ENCODE peak calls at places on chromosomes 16 and 17, in seven cellular contexts. One of them, this sample, is unnamed.
A peak's percentile ranks its signal among the peaks of the same experiment; 100 is the strongest.

GRCh38 chr16:88387941-88388627 is 5.3 kb downstream of the ZNF469 start:
- DNase-seq in stimulated activated CD8-positive, alpha-beta memory T cell treated with anti-CD3 and anti-CD28 coated beads, Interleukin-15, amount 100 ng/mL, for 1 hour: no peak
- DNase-seq in activated B cell treated with CpG ODN at 0.5 μM for 24 hours: no peak
- DNase-seq in HEK293T: no peak
- DNase-seq in GM12865: no peak
- DNase-seq in EL: peak; percentile 22
- DNase-seq in left colon: peak; percentile 84
- DNase-seq in this sample: no peak

GRCh38 chr16:84284168-84284722 is 10.4 kb upstream of the WFDC1 start:
- DNase-seq in stimulated activated CD8-positive, alpha-beta memory T cell treated with anti-CD3 and anti-CD28 coated beads, Interleukin-15, amount 100 ng/mL, for 1 hour: no peak
- DNase-seq in activated B cell treated with CpG ODN at 0.5 μM for 24 hours: no peak
- DNase-seq in HEK293T: no peak
- DNase-seq in GM12865: no peak
- DNase-seq in EL: peak; percentile 12
- DNase-seq in left colon: peak; percentile 68
- DNase-seq in this sample: no peak

GRCh38 chr17:20187049-20187448 is 177.9 kb downstream of the SPECC1 start:
- DNase-seq in stimulated activated CD8-positive, alpha-beta memory T cell treated with anti-CD3 and anti-CD28 coated beads, Interleukin-15, amount 100 ng/mL, for 1 hour: no peak
- DNase-seq in activated B cell treated with CpG ODN at 0.5 μM for 24 hours: no peak
- DNase-seq in HEK293T: no peak
- DNase-seq in GM12865: no peak
- DNase-seq in EL: peak; percentile 34
- DNase-seq in left colon: no peak
- DNase-seq in this sample: no peak

GRCh38 chr17:55411463-55411855 is 10.2 kb downstream of the MMD start:
- DNase-seq in stimulated activated CD8-positive, alpha-beta memory T cell treated with anti-CD3 and anti-CD28 coated beads, Interleukin-15, amount 100 ng/mL, for 1 hour: no peak
- DNase-seq in activated B cell treated with CpG ODN at 0.5 μM for 24 hours: no peak
- DNase-seq in HEK293T: no peak
- DNase-seq in GM12865: no peak
- DNase-seq in EL: no peak
- DNase-seq in left colon: no peak
- DNase-seq in this sample: no peak

GRCh38 chr16:27431773-27432599 is 30.0 kb downstream of the IL21R start:
- DNase-seq in stimulated activated CD8-positive, alpha-beta memory T cell treated with anti-CD3 and anti-CD28 coated beads, Interleukin-15, amount 100 ng/mL, for 1 hour: no peak
- DNase-seq in activated B cell treated with CpG ODN at 0.5 μM for 24 hours: peak; percentile 16
- DNase-seq in HEK293T: peak; percentile 5
- DNase-seq in GM12865: peak; percentile 63
- DNase-seq in EL: peak; percentile 56
- DNase-seq in left colon: no peak
- DNase-seq in this sample: no peak

GRCh38 chr17:71409137-71409536 is 711.7 kb upstream of the SOX9 start:
- DNase-seq in stimulated activated CD8-positive, alpha-beta memory T cell treated with anti-CD3 and anti-CD28 coated beads, Interleukin-15, amount 100 ng/mL, for 1 hour: no peak
- DNase-seq in activated B cell treated with CpG ODN at 0.5 μM for 24 hours: no peak
- DNase-seq in HEK293T: no peak
- DNase-seq in GM12865: no peak
- DNase-seq in EL: no peak
- DNase-seq in left colon: no peak
- DNase-seq in this sample: no peak

GRCh38 chr17:10579270-10579669 is 29.8 kb upstream of the MYH2 start:
- DNase-seq in stimulated activated CD8-positive, alpha-beta memory T cell treated with anti-CD3 and anti-CD28 coated beads, Interleukin-15, amount 100 ng/mL, for 1 hour: no peak
- DNase-seq in activated B cell treated with CpG ODN at 0.5 μM for 24 hours: no peak
- DNase-seq in HEK293T: no peak
- DNase-seq in GM12865: peak; percentile 25
- DNase-seq in EL: peak; percentile 6
- DNase-seq in left colon: no peak
- DNase-seq in this sample: no peak

GRCh38 chr16:48950184-48950583 is 331.5 kb downstream of the CBLN1 start:
- DNase-seq in stimulated activated CD8-positive, alpha-beta memory T cell treated with anti-CD3 and anti-CD28 coated beads, Interleukin-15, amount 100 ng/mL, for 1 hour: no peak
- DNase-seq in activated B cell treated with CpG ODN at 0.5 μM for 24 hours: no peak
- DNase-seq in HEK293T: no peak
- DNase-seq in GM12865: no peak
- DNase-seq in EL: peak; percentile 8
- DNase-seq in left colon: no peak
- DNase-seq in this sample: no peak

GRCh38 chr17:61542027-61542426 is 49.0 kb downstream of the NACA2 start:
- DNase-seq in stimulated activated CD8-positive, alpha-beta memory T cell treated with anti-CD3 and anti-CD28 coated beads, Interleukin-15, amount 100 ng/mL, for 1 hour: no peak
- DNase-seq in activated B cell treated with CpG ODN at 0.5 μM for 24 hours: no peak
- DNase-seq in HEK293T: no peak
- DNase-seq in GM12865: no peak
- DNase-seq in EL: no peak
- DNase-seq in left colon: no peak
- DNase-seq in this sample: no peak

GRCh38 chr16:27347930-27348685 is 34.3 kb downstream of the IL4R start:
- DNase-seq in stimulated activated CD8-positive, alpha-beta memory T cell treated with anti-CD3 and anti-CD28 coated beads, Interleukin-15, amount 100 ng/mL, for 1 hour: no peak
- DNase-seq in activated B cell treated with CpG ODN at 0.5 μM for 24 hours: no peak
- DNase-seq in HEK293T: no peak
- DNase-seq in GM12865: no peak
- DNase-seq in EL: no peak
- DNase-seq in left colon: no peak
- DNase-seq in this sample: peak; percentile 21

GRCh38 chr17:80034977-80035686 is 540 bp downstream of the TBC1D16 start:
- DNase-seq in stimulated activated CD8-positive, alpha-beta memory T cell treated with anti-CD3 and anti-CD28 coated beads, Interleukin-15, amount 100 ng/mL, for 1 hour: peak; percentile 17
- DNase-seq in activated B cell treated with CpG ODN at 0.5 μM for 24 hours: no peak
- DNase-seq in HEK293T: no peak
- DNase-seq in GM12865: peak; percentile 22
- DNase-seq in EL: peak; percentile 42
- DNase-seq in left colon: peak; percentile 37
- DNase-seq in this sample: peak; percentile 16

GRCh38 chr16:1068451-1068850 is 4.1 kb upstream of the SSTR5 start:
- DNase-seq in stimulated activated CD8-positive, alpha-beta memory T cell treated with anti-CD3 and anti-CD28 coated beads, Interleukin-15, amount 100 ng/mL, for 1 hour: no peak
- DNase-seq in activated B cell treated with CpG ODN at 0.5 μM for 24 hours: no peak
- DNase-seq in HEK293T: no peak
- DNase-seq in GM12865: no peak
- DNase-seq in EL: no peak
- DNase-seq in left colon: no peak
- DNase-seq in this sample: no peak

GRCh38 chr16:56981729-56982271 is 7.6 kb upstream of the NLRC5 start:
- DNase-seq in stimulated activated CD8-positive, alpha-beta memory T cell treated with anti-CD3 and anti-CD28 coated beads, Interleukin-15, amount 100 ng/mL, for 1 hour: no peak
- DNase-seq in activated B cell treated with CpG ODN at 0.5 μM for 24 hours: no peak
- DNase-seq in HEK293T: no peak
- DNase-seq in GM12865: no peak
- DNase-seq in EL: no peak
- DNase-seq in left colon: no peak
- DNase-seq in this sample: no peak

GRCh38 chr17:17018612-17019429 is 23.4 kb upstream of the MPRIP start:
- DNase-seq in stimulated activated CD8-positive, alpha-beta memory T cell treated with anti-CD3 and anti-CD28 coated beads, Interleukin-15, amount 100 ng/mL, for 1 hour: no peak
- DNase-seq in activated B cell treated with CpG ODN at 0.5 μM for 24 hours: no peak
- DNase-seq in HEK293T: no peak
- DNase-seq in GM12865: no peak
- DNase-seq in EL: no peak
- DNase-seq in left colon: no peak
- DNase-seq in this sample: no peak

GRCh38 chr17:56678249-56679144 is 85.0 kb downstream of the NOG start:
- DNase-seq in stimulated activated CD8-positive, alpha-beta memory T cell treated with anti-CD3 and anti-CD28 coated beads, Interleukin-15, amount 100 ng/mL, for 1 hour: no peak
- DNase-seq in activated B cell treated with CpG ODN at 0.5 μM for 24 hours: no peak
- DNase-seq in HEK293T: no peak
- DNase-seq in GM12865: no peak
- DNase-seq in EL: no peak
- DNase-seq in left colon: no peak
- DNase-seq in this sample: no peak

GRCh38 chr16:16861546-16861945 is 482.6 kb downstream of the NPIPA7 start:
- DNase-seq in stimulated activated CD8-positive, alpha-beta memory T cell treated with anti-CD3 and anti-CD28 coated beads, Interleukin-15, amount 100 ng/mL, for 1 hour: peak; percentile 28
- DNase-seq in activated B cell treated with CpG ODN at 0.5 μM for 24 hours: peak; percentile 18
- DNase-seq in HEK293T: peak; percentile 53
- DNase-seq in GM12865: peak; percentile 73
- DNase-seq in EL: peak; percentile 27
- DNase-seq in left colon: peak; percentile 25
- DNase-seq in this sample: peak; percentile 20

GRCh38 chr16:4376126-4376819 is 4.6 kb downstream of the VASN start:
- DNase-seq in stimulated activated CD8-positive, alpha-beta memory T cell treated with anti-CD3 and anti-CD28 coated beads, Interleukin-15, amount 100 ng/mL, for 1 hour: no peak
- DNase-seq in activated B cell treated with CpG ODN at 0.5 μM for 24 hours: no peak
- DNase-seq in HEK293T: no peak
- DNase-seq in GM12865: no peak
- DNase-seq in EL: peak; percentile 89
- DNase-seq in left colon: peak; percentile 73
- DNase-seq in this sample: no peak

GRCh38 chr17:66214893-66215528 is 14.2 kb downstream of the APOH start:
- DNase-seq in stimulated activated CD8-positive, alpha-beta memory T cell treated with anti-CD3 and anti-CD28 coated beads, Interleukin-15, amount 100 ng/mL, for 1 hour: no peak
- DNase-seq in activated B cell treated with CpG ODN at 0.5 μM for 24 hours: no peak
- DNase-seq in HEK293T: no peak
- DNase-seq in GM12865: no peak
- DNase-seq in EL: no peak
- DNase-seq in left colon: no peak
- DNase-seq in this sample: no peak

GRCh38 chr17:78806451-78806850 is 24.4 kb upstream of the CYTH1 start:
- DNase-seq in stimulated activated CD8-positive, alpha-beta memory T cell treated with anti-CD3 and anti-CD28 coated beads, Interleukin-15, amount 100 ng/mL, for 1 hour: no peak
- DNase-seq in activated B cell treated with CpG ODN at 0.5 μM for 24 hours: no peak
- DNase-seq in HEK293T: no peak
- DNase-seq in GM12865: no peak
- DNase-seq in EL: no peak
- DNase-seq in left colon: no peak
- DNase-seq in this sample: no peak

GRCh38 chr17:13031718-13032350 is 14.0 kb upstream of the ELAC2 start:
- DNase-seq in stimulated activated CD8-positive, alpha-beta memory T cell treated with anti-CD3 and anti-CD28 coated beads, Interleukin-15, amount 100 ng/mL, for 1 hour: peak; percentile 23
- DNase-seq in activated B cell treated with CpG ODN at 0.5 μM for 24 hours: no peak
- DNase-seq in HEK293T: peak; percentile 68
- DNase-seq in GM12865: peak; percentile 64
- DNase-seq in EL: peak; percentile 61
- DNase-seq in left colon: no peak
- DNase-seq in this sample: peak; percentile 61

GRCh38 chr17:70031341-70031740 is 43.7 kb upstream of the KCNJ16 start:
- DNase-seq in stimulated activated CD8-positive, alpha-beta memory T cell treated with anti-CD3 and anti-CD28 coated beads, Interleukin-15, amount 100 ng/mL, for 1 hour: no peak
- DNase-seq in activated B cell treated with CpG ODN at 0.5 μM for 24 hours: no peak
- DNase-seq in HEK293T: no peak
- DNase-seq in GM12865: no peak
- DNase-seq in EL: no peak
- DNase-seq in left colon: no peak
- DNase-seq in this sample: no peak

GRCh38 chr17:80892019-80892855 is 99.4 kb upstream of the CHMP6 start:
- DNase-seq in stimulated activated CD8-positive, alpha-beta memory T cell treated with anti-CD3 and anti-CD28 coated beads, Interleukin-15, amount 100 ng/mL, for 1 hour: peak; percentile 70
- DNase-seq in activated B cell treated with CpG ODN at 0.5 μM for 24 hours: no peak
- DNase-seq in HEK293T: peak; percentile 53
- DNase-seq in GM12865: peak; percentile 95
- DNase-seq in EL: peak; percentile 100
- DNase-seq in left colon: peak; percentile 73
- DNase-seq in this sample: peak; percentile 91

GRCh38 chr17:77827461-77827968 is 131.0 kb upstream of the TNRC6C start:
- DNase-seq in stimulated activated CD8-positive, alpha-beta memory T cell treated with anti-CD3 and anti-CD28 coated beads, Interleukin-15, amount 100 ng/mL, for 1 hour: no peak
- DNase-seq in activated B cell treated with CpG ODN at 0.5 μM for 24 hours: no peak
- DNase-seq in HEK293T: no peak
- DNase-seq in GM12865: no peak
- DNase-seq in EL: no peak
- DNase-seq in left colon: no peak
- DNase-seq in this sample: no peak

GRCh38 chr17:73272906-73273218 is 11.2 kb upstream of the CPSF4L start:
- DNase-seq in stimulated activated CD8-positive, alpha-beta memory T cell treated with anti-CD3 and anti-CD28 coated beads, Interleukin-15, amount 100 ng/mL, for 1 hour: no peak
- DNase-seq in activated B cell treated with CpG ODN at 0.5 μM for 24 hours: no peak
- DNase-seq in HEK293T: no peak
- DNase-seq in GM12865: no peak
- DNase-seq in EL: no peak
- DNase-seq in left colon: no peak
- DNase-seq in this sample: no peak

GRCh38 chr16:47855431-47855830 is 300.4 kb downstream of the ABCC12 start:
- DNase-seq in stimulated activated CD8-positive, alpha-beta memory T cell treated with anti-CD3 and anti-CD28 coated beads, Interleukin-15, amount 100 ng/mL, for 1 hour: no peak
- DNase-seq in activated B cell treated with CpG ODN at 0.5 μM for 24 hours: no peak
- DNase-seq in HEK293T: no peak
- DNase-seq in GM12865: no peak
- DNase-seq in EL: no peak
- DNase-seq in left colon: no peak
- DNase-seq in this sample: no peak